ENCODE peak calls at places on chromosomes 13 and 19, in four cellular contexts. A is neural progenitor cell, F is Caco-2, V is choroid plexus epithelial cell. L is an unnamed sample.
A peak's percentile ranks its signal among the peaks of the same experiment; 100 is the strongest.

GRCh38 chr13:98189841-98190505 is 12.9 kb upstream of the RNF113B start:
- DNase-seq in A (no peak), F (no peak), V (no peak), L (no peak)

GRCh38 chr13:44710576-44710975 is 134.4 kb upstream of the TSC22D1 start:
- DNase-seq in A (no peak), F (no peak), V (peak; percentile 94), L (peak; percentile 55)

GRCh38 chr13:94656766-94657165 is 55.1 kb downstream of the GPR180 start:
- DNase-seq in A (no peak), F (no peak), V (peak; percentile 96), L (peak; percentile 17)

GRCh38 chr19:15323496-15324235 is 8.7 kb downstream of the BRD4 start:
- DNase-seq in A (no peak), F (no peak), V (peak; percentile 68), L (no peak)

GRCh38 chr13:112120031-112120373 is 53.1 kb downstream of the SOX1 start:
- DNase-seq in A (no peak), F (no peak), V (no peak), L (no peak)

GRCh38 chr19:14699641-14700040 is 9.8 kb downstream of the ZNF333 start:
- DNase-seq in A (no peak), F (no peak), V (no peak), L (no peak)

GRCh38 chr19:52567921-52568320 is 2.2 kb upstream of the ZNF701 start:
- DNase-seq in A (no peak), F (no peak), V (no peak), L (no peak)

GRCh38 chr13:109788372-109789195 is 2.2 kb upstream of the IRS2 start:
- DNase-seq in A (no peak), F (no peak), V (no peak), L (no peak)

GRCh38 chr13:51148952-51149573 is 38.0 kb upstream of the C13orf42 start:
- DNase-seq in A (peak; percentile 82), F (peak; percentile 59), V (peak; percentile 88), L (no peak)

GRCh38 chr13:52450012-52450792 is at the start of gene VPS36:
- DNase-seq in A (peak; percentile 98), F (peak; percentile 98), V (peak; percentile 96), L (peak; percentile 91)
- TF ChIP-seq CTCF in A (peak; percentile 96), F (peak; percentile 98), V (peak; percentile 74), L (peak; percentile 96)

DNA sequence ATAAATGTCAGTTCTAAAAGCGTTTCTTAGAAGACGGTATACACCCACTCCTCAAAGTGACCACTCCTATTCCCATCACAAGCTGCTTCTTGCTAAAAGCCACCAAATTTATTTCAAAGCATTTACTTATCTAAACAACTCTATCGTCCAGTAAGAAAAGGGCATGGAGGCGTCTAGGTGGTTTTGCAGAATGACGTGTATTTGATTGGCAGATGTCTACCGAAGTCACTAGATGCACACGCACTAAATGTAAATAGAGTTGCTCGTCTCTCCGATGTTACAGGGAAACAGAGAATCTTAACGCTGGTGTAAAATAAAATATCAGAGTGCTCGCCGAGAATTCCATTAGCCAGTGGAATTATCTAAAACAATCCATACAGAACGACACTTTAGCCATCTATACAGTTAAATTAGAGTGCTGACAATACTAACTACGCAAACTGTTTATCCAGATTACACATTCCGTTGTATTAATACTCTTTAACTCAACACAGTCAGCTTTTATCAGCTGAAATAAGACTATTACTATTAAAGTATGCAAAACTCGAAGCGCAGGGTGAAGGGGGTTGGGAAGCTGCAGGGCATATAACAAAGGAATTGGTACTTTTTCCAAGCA is 1.9 kb downstream of the KLF12 start:
- DNase-seq in A (peak; percentile 3), F (no peak), V (peak; percentile 40), L (no peak)
- TF ChIP-seq CTCF in A (no peak), F (no peak), V (no peak), L (no peak)

DNA sequence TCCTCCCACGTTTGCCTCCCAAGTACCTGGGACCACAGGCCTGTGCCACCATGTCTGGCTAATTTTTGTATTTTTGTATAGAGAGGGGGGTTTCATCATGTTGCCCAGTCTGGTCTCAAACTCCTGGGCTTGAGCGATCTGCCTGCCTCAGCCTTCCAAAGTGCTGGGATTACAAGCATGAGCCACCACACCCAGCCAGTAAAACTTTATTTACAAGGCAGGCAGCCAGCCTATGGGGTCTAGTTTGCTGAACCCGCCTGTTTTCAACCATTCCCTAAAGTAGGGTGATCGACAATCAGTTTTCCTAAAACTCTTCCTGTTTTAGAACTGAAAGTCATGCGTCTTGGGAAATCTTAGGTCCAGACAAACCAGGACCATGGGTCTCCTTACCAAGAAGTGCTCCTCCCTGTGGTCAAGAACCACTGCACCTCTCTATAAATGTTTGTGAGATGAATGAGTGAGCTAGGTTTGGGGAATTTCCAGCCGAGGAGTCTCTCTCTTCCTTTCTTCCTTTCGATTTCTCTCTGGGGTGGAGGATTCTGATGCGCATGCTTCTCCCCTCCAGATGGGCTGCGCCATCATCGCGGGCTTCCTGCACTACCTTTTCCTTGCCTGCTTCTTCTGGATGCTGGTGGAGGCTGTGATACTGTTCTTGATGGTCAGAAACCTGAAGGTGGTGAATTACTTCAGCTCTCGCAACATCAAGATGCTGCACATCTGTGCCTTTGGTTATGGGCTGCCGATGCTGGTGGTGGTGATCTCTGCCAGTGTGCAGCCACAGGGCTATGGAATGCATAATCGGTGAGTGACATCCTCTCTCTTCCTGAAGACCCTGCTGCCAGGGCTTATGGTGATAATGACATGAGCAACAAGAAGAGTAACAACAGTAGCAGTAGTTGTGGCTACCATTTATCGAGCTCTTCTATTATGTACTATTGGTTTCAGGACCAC is 38.7 kb downstream of the ADGRE1 start:
- DNase-seq in A (no peak), F (no peak), V (no peak), L (peak; percentile 22)
- TF ChIP-seq CTCF in A (no peak), F (no peak), V (no peak), L (no peak)

GRCh38 chr19:28839455-28839854 is 373.5 kb downstream of the UQCRFS1 start:
- DNase-seq in A (no peak), F (no peak), V (no peak), L (no peak)

GRCh38 chr19:28838909-28839308 is 374.0 kb downstream of the UQCRFS1 start:
- DNase-seq in A (no peak), F (no peak), V (no peak), L (no peak)

GRCh38 chr19:28841531-28841930 is 371.4 kb downstream of the UQCRFS1 start:
- DNase-seq in A (no peak), F (no peak), V (no peak), L (no peak)

GRCh38 chr19:28843771-28844492 is 369.0 kb downstream of the UQCRFS1 start:
- DNase-seq in A (no peak), F (no peak), V (no peak), L (no peak)

DNA sequence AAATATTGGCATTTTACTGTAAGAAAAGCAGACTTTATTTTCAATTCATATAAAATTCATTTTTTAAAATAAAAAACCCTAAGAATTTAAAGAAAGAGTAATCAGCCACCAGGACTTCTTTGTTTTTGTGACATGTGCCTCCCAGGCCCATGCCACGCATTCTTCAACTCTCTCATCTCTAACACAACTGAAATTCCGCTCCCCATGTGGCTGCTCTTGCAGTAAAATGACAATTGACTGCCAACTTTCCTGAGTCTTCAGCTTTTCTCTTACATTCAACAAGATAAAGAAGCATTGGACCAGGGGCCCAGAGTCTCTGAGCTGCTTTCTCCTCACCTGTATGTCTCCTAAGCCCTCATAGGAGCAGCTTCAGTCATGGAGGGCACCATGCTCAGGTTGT is 372.1 kb downstream of the UQCRFS1 start:
- DNase-seq in A (peak; percentile 19), F (no peak), V (no peak), L (no peak)
- TF ChIP-seq CTCF in A (no peak), F (no peak), V (no peak), L (no peak)

DNA sequence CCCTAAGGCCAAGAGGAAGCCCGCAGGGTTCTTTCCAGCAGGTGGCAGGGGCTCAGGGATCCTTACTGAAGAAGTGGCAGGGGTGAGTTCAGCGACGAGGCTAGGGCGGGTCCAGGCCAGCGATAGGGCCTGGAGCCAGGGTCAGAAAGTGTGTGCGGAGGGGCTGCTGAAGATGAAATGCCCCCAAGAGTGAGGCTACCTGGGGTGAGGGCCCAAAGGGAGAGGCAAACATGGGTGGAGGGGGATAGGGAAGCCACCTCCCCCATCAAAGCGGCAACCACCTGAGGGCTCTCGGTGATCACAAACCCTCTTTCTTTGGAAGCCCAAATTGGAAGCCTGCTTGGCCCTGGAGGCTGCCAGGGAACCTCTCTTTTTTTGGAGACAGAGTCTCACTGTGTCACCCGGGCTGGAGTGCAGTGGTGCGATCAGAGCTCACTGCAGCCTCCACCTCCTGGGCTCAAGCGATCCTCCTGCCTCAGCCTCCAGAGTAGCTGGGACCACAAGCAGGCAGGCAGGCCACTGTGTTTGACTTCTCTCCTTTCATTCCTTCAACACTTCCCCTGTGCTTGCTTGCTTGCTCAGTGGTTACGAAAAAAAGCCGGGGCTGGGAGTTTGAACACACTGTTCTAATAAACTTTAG is 1.2 kb upstream of the ATP8B3 start:
- DNase-seq in A (no peak), F (no peak), V (no peak), L (no peak)
- TF ChIP-seq CTCF in A (no peak), F (no peak), V (no peak), L (no peak)

DNA sequence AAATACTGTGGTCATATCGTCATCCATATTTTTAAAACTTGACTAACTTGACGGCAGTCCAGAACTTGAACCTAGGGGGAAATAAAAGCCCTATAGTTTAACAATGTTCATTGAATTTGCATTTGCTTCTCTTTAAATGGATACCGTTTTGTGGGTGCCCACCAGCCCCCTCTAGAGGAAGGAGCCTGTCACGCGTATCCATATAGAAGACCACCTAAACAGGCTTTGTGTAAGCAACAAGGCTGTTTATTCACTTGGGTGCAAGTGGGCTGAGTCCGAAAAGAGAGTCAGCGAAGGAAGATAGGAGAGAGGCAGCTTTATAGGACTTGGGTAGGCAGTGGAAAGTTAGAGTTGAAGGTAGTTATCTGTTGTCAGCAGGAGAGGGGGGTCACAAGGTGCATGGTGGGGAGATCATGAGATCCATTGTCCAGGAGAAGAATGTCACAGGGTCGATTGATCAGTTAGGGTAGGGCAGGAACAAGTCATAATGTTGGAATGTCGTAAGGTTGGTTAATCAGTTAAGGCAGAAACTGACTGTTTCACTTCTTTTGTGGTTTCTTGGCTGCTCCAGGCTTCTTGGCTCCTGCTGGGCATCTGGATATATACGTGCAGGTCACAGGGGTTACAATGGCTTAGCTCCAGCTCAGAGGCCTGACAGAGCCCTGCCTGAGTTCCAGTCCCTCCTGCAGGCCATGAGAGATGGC is 42.5 kb upstream of the ANKRD10 start:
- DNase-seq in A (no peak), F (no peak), V (peak; percentile 37), L (no peak)
- TF ChIP-seq CTCF in A (peak; percentile 50), F (no peak), V (peak; percentile 37), L (no peak)

DNA sequence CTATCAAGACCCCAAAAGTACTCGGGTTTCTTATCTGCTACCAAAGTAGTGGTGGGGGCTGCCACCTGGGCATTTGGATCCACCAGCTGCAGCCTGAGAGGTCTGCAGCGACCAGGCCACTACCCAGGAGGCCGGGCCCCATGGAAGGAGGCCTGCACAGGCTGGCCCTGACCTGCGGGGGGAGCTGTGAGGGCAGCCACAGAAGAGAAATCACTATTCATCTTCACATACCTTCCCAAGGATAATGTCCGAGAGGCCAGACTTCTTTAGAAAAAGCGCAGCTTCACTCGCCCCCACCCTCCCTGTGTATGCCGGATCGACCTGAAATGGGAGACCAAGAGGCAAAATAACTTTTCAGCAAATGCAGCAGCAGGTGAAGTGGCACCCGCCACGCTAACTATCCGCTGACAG is 30.1 kb downstream of the EPS15L1 start:
- DNase-seq in A (peak; percentile 77), F (peak; percentile 72), V (peak; percentile 48), L (no peak)
- TF ChIP-seq CTCF in A (peak; percentile 76), F (peak; percentile 63), V (peak; percentile 74), L (peak; percentile 51)

GRCh38 chr13:73275163-73275562 is 216.4 kb downstream of the KLF5 start:
- DNase-seq in A (no peak), F (no peak), V (no peak), L (no peak)
- TF ChIP-seq CTCF in A (no peak), F (no peak), V (no peak), L (no peak)